ENCODE peak calls at places on chromosome 21, in four cellular contexts. P, F, B and W are unnamed samples.
A peak's percentile ranks its signal among the peaks of the same experiment; 100 is the strongest.

GRCh38 chr21:34166468-34166867 is 93.1 kb downstream of the MRPS6 start:
- DNase-seq in F (no peak), P (no peak), B (no peak), W (no peak)

GRCh38 chr21:32916522-32917099 is 109.1 kb upstream of the OLIG2 start:
- DNase-seq in B (no peak), F (no peak), P (no peak), W (no peak)

GRCh38 chr21:42154237-42155044 is 64.5 kb upstream of the ABCG1 start:
- DNase-seq in P (no peak), F (no peak), B (no peak), W (peak; percentile 40)

GRCh38 chr21:31156662-31157061 is 118.4 kb upstream of the KRTAP19-8 start:
- DNase-seq in F (no peak), P (no peak), B (no peak), W (no peak)

GRCh38 chr21:16195896-16196443 is 466.2 kb downstream of the USP25 start:
- DNase-seq in F (no peak), B (no peak), P (no peak), W (no peak)

GRCh38 chr21:43825936-43826622 is 36.7 kb downstream of the RRP1 start:
- DNase-seq in F (peak; percentile 77), P (no peak), B (no peak), W (no peak)

GRCh38 chr21:34846601-34847112 is 177.9 kb downstream of the CLIC6 start:
- DNase-seq in P (peak; percentile 73), F (no peak), B (no peak), W (peak; percentile 70)

GRCh38 chr21:38668501-38668900 is 137.2 kb upstream of the ETS2 start:
- DNase-seq in F (no peak), B (no peak), P (no peak), W (no peak)

GRCh38 chr21:29335720-29336119 is 37.0 kb downstream of the BACH1 start:
- DNase-seq in P (peak; percentile 28), B (no peak), F (no peak), W (no peak)

GRCh38 chr21:35573472-35574389 is 486.6 kb downstream of the SETD4 start:
- DNase-seq in F (no peak), P (no peak), B (no peak), W (no peak)

GRCh38 chr21:43939443-43940328 is 72.4 kb upstream of the TRAPPC10 start:
- DNase-seq in F (no peak), P (no peak), B (no peak), W (no peak)

GRCh38 chr21:26148071-26148470 is 22.5 kb downstream of the APP start:
- DNase-seq in F (no peak), B (no peak), P (peak; percentile 50), W (no peak)

GRCh38 chr21:45457832-45458172 is 52.8 kb downstream of the COL18A1 start:
- DNase-seq in B (no peak), P (no peak), F (peak; percentile 54), W (no peak)

GRCh38 chr21:29604096-29604495 is 305.4 kb downstream of the BACH1 start:
- DNase-seq in B (no peak), P (no peak), F (no peak), W (no peak)